ENCODE peak calls at places on chromosomes 7 and 10, in four cellular contexts. F is Peyer's patch; Z is CD8-positive, alpha-beta T cell; B is uterus. S is an unnamed sample. For H3K9me3, the result is how much of the 10 kb centered on the place peaks cover.

GRCh38 chr7:96126382-96126781 is 195.5 kb downstream of the SLC25A13 start:
- DNase-seq in B (no peak), Z (no peak), F (no peak), S (no peak)

GRCh38 chr10:80357000-80357803 is 621 bp downstream of the DYDC2 start:
- DNase-seq in B (no peak), Z (no peak), F (no peak), S (no peak)

GRCh38 chr7:6642861-6643640 is 5.9 kb downstream of the ZNF316 start:
- DNase-seq in B (no peak), Z (no peak), F (no peak), S (no peak)

GRCh38 chr7:129122086-129122750 is 22.3 kb upstream of the TSPAN33 start:
- DNase-seq in B (no peak), Z (no peak), F (no peak), S (no peak)

GRCh38 chr10:86367339-86367951 is 850 bp upstream of the GRID1 start:
- DNase-seq in B (no peak), F (peak), Z (no peak), S (no peak)

GRCh38 chr10:119331031-119331430 is 123.7 kb downstream of the GRK5 start:
- DNase-seq in Z (no peak), F (peak), B (no peak), S (no peak)

GRCh38 chr10:60732240-60733188 is 45.8 kb upstream of the CDK1 start:
- DNase-seq in B (no peak), Z (no peak), F (peak), S (peak)

GRCh38 chr7:19317461-19317860 is 172.2 kb upstream of the FERD3L start:
- DNase-seq in Z (no peak), F (no peak), B (no peak), S (no peak)

GRCh38 chr10:118781536-118781935 is 26.8 kb upstream of the CACUL1 start:
- DNase-seq in Z (no peak), F (no peak), B (no peak), S (no peak)

GRCh38 chr10:96622330-96622729 is 35.5 kb upstream of the TM9SF3 start:
- DNase-seq in B (no peak), F (no peak), Z (no peak), S (no peak)

GRCh38 chr7:6284055-6284400 is 11.6 kb upstream of the CYTH3 start:
- DNase-seq in B (no peak), Z (no peak), F (no peak), S (no peak)

GRCh38 chr10:29132821-29133156 is 156.1 kb upstream of the LYZL1 start:
- DNase-seq in F (no peak), B (no peak), Z (no peak), S (no peak)

GRCh38 chr7:56033671-56034432 is 17.4 kb downstream of the PSPH start:
- DNase-seq in F (peak), B (peak), Z (peak), S (peak)

GRCh38 chr7:6649241-6649961 is 12.3 kb downstream of the ZNF316 start:
- DNase-seq in F (no peak), B (no peak), Z (no peak), S (no peak)

GRCh38 chr10:3948843-3949242 is 163.8 kb upstream of the KLF6 start:
- DNase-seq in Z (peak), B (peak), F (no peak), S (peak)
- H3K27ac ChIP-seq in Z (no peak), B (no peak), F (no peak), S (peak)

DNA sequence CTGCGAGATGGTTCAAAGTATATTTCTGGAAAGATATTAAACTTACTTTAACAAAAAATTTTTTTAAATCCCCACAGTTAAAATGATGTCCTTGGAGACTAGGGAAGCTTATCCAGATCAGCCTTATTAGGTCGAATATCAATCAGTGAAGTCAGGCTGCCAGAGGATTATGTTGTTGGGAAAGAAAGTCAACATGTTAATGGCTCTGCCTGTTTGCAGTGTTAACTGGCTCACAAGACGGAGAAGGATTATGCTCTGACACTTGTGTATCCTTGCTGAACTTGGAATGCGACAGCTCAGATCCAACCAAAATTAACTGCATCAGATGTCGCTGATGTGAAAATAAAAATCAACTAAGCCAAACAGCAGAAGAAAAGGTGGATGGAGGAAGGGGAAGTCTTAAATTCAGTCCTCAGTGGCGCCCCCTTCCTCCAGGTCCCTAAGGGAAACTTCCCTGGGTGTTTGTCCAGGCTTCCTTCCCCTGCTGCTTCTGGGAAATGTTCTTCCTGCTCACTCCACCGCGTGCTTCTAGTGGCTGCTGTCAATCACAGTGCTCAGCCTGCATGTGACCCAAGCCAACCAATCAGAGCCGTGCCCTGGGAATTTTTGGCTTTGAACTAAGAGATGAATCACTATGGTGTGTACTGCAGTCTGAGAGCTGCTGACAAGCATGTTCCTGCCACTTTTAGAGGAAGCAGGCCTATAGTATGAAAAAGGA is 690.4 kb upstream of the NRP1 start:
- DNase-seq in F (no peak), B (no peak), Z (no peak), S (no peak)
- TF ChIP-seq CTCF in F (no peak), B (no peak), Z (no peak), S (no peak)

DNA sequence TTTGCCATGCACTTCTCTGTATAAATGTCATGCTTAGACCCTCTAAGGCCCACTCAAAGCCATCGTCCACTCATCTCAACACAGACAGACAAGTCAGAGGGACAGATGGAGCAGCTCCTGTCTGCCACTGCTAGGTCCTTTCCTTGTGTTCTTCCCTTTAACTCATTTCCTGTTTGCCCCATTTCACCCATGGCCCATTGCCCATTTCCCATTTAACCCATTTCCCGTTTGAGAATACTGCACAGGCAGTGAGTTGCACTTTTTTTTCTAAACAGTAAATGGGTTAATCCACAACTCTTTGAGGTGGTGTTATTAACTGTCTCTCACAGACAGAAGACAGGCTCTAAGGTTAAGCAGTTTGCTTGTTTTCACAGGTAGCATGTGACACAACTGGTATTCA is 179.3 kb downstream of the NPSR1 start:
- DNase-seq in F (no peak), Z (no peak), B (no peak), S (no peak)
- H3K9me3 ChIP-seq in F (under half), Z (under half), B (under half), S (under half)

DNA sequence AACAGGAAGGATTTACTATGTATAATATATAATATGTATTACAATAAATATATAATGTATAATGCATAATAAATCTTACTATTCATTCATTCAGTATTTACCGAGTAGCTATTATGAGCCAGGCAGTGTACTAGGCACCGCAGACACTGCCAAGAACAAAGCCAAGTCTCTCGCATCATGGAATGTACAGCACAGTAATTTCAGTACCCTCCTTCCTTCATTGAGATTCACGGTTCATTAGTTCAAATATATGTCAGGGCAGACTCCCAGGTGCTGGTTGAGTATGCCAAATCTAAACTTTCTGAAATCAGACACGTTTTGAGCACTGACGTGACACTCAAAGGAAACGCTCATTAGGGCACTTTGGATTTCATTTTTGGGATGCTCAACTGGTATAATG is 9.1 kb downstream of the USP6NL start:
- DNase-seq in Z (no peak), F (no peak), B (no peak), S (no peak)
- H3K27ac ChIP-seq in Z (no peak), F (peak), B (no peak), S (no peak)

GRCh38 chr10:116490028-116490662 is 55.6 kb upstream of the PNLIP start:
- DNase-seq in Z (no peak), F (no peak), B (no peak), S (no peak)

DNA sequence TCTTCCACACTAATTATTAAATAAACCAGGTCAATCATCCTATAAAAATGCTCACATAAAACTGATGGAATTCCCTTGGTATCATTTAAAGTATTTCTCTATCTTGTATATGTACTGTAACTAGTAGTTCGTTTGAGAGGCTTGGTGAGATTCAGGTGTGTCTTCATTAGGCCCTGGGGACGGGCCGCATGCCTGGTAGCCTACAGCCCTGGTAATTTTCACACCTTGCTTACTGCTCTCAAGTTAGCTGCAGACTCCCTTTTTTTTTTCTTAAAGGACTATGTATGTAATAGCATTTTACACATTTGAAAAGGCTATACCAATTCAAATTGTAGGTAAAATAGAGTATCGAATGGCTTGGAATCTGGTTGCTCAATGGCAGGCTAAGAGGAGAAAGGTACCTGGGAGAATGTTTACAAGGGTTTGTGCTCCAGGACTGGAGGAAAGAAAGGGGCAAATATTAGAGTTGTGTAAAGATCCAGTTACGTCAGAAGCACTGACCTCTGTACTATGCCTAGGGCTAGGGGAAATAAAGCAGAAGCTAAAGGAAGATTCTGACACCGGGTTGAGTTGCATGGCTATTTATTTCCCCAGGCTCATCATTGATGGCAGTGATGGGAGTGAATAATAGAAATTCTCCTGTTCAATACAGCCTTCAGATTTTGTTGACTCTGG is 58.8 kb upstream of the PNLIP start:
- DNase-seq in B (no peak), F (no peak), Z (no peak), S (no peak)
- TF ChIP-seq CTCF in B (no peak), F (no peak), Z (no peak), S (no peak)

GRCh38 chr7:158082761-158083160 is 504.9 kb downstream of the PTPRN2 start:
- DNase-seq in F (no peak), B (no peak), Z (no peak), S (no peak)

GRCh38 chr7:158084555-158084954 is 503.1 kb downstream of the PTPRN2 start:
- DNase-seq in B (no peak), Z (no peak), F (no peak), S (no peak)

GRCh38 chr7:158080899-158081445 is 506.7 kb downstream of the PTPRN2 start:
- DNase-seq in B (no peak), Z (no peak), F (no peak), S (no peak)

GRCh38 chr7:158085741-158086695 is 501.6 kb downstream of the PTPRN2 start:
- DNase-seq in Z (no peak), B (no peak), F (no peak), S (no peak)

GRCh38 chr7:158083526-158084310 is 503.9 kb downstream of the PTPRN2 start:
- DNase-seq in B (no peak), Z (no peak), F (no peak), S (no peak)
- H3K9me3 ChIP-seq in B (under half), Z (under half), F (under half), S (under half)

GRCh38 chr7:140455743-140456142 is 23.6 kb downstream of the MKRN1 start:
- DNase-seq in F (no peak), B (no peak), Z (no peak), S (no peak)
- H3K27ac ChIP-seq in F (no peak), B (no peak), Z (no peak), S (no peak)

DNA sequence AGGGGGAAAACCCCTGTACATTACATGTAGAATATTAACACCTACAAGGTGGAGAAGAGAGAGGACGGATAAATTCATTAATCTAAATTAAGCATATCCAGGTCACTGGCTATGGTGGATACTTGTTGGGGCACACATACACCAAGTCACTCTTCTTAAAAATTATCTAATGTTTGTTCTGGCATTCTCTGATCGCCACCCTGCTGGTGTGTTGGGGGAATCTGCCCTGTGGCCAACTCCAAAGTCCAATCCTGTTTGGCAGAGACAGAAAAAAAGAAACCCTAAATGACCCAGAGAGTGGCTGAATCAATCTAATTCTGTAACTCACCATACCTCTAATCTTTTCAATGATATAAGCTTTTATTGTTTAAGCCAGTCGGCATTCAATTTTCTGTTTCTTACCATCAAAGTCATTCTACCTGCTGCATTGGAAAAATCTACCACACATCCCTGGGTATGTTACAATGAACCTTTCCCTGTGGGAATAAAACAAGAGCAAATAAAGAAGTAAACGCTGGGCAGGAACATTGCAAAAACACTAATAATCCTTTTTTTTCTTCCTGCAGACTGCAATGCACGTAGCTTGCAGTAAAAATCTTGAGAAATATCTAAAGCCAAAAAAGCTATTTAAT is 34.2 kb downstream of the ELMO1 start:
- DNase-seq in Z (no peak), B (no peak), F (no peak), S (no peak)
- TF ChIP-seq CTCF in Z (no peak), B (no peak), F (no peak), S (no peak)

S was measured in CD4-positive, alpha-beta T cell.